ENCODE peak calls at places on chromosomes 16 and 17, in four cellular contexts. W, D, Q and Y are unnamed samples.

GRCh38 chr16:30724641-30725464 is 23.4 kb upstream of the PHKG2 start:
- DNase-seq in D (peak; percentile 47), W (no peak), Q (no peak), Y (no peak)

GRCh38 chr17:48869821-48870318 is 22.7 kb upstream of the ATP5MC1 start:
- DNase-seq in W (no peak), Q (no peak), D (no peak), Y (no peak)

GRCh38 chr17:35554668-35555067 is 6.0 kb downstream of the SLFN14 start:
- DNase-seq in D (no peak), Q (no peak), W (no peak), Y (no peak)

GRCh38 chr17:4229627-4230026 is 34.2 kb downstream of the ANKFY1 start:
- DNase-seq in W (peak; percentile 68), Q (no peak), D (peak; percentile 15), Y (peak; percentile 78)

GRCh38 chr16:51313204-51313603 is 162.1 kb upstream of the SALL1 start:
- DNase-seq in D (no peak), Q (no peak), W (no peak), Y (no peak)

GRCh38 chr17:76506408-76507328 is 5.4 kb upstream of the RHBDF2 start:
- DNase-seq in D (peak; percentile 83), Q (no peak), W (peak; percentile 77), Y (peak; percentile 82)

GRCh38 chr17:2691069-2691871 is 20.3 kb downstream of the CLUH start:
- DNase-seq in D (no peak), Q (no peak), W (no peak), Y (peak; percentile 61)

GRCh38 chr16:8044796-8045195 is 545.5 kb downstream of the TMEM114 start:
- DNase-seq in Q (no peak), W (no peak), D (no peak), Y (no peak)

GRCh38 chr17:62064791-62065563 is at the start of gene MED13:
- DNase-seq in W (peak; percentile 46), Q (no peak), D (peak; percentile 86), Y (peak; percentile 62)

GRCh38 chr17:77473615-77474226 is 333.0 kb downstream of the SEC14L1 start:
- DNase-seq in D (no peak), W (no peak), Q (no peak), Y (no peak)

GRCh38 chr17:72422505-72423285 is 301.9 kb downstream of the SOX9 start:
- DNase-seq in D (peak; percentile 72), Q (peak; percentile 10), W (no peak), Y (peak; percentile 82)

GRCh38 chr16:1438229-1439057 is 5.9 kb downstream of the CCDC154 start:
- DNase-seq in Q (no peak), D (no peak), W (no peak), Y (no peak)

GRCh38 chr17:31112001-31112661 is 17.4 kb downstream of the NF1 start:
- DNase-seq in D (no peak), W (no peak), Q (no peak), Y (no peak)

GRCh38 chr17:65121916-65122821 is 15.0 kb upstream of the RGS9 start:
- DNase-seq in D (no peak), Q (no peak), W (no peak), Y (no peak)